ENCODE peak calls at places on chromosomes 13 and 19, in ten cellular contexts. I is uterus, F is breast epithelium, G is esophagus squamous epithelium, X is A549, P is Peyer's patch, L is tibial nerve, M is transverse colon, W is suprapubic skin, Q is ovary. D is an unnamed sample.

GRCh38 chr13:24644051-24644450 is 36.2 kb upstream of the ATP12A start:
- DNase-seq in I (no peak), F (no peak), G (no peak), X (no peak), P (no peak), L (no peak), M (no peak), W (no peak), Q (no peak), D (no peak)

GRCh38 chr13:46367622-46368327 is 19.3 kb downstream of the RUBCNL start:
- DNase-seq in I (no peak), F (no peak), G (no peak), X (no peak), P (no peak), L (no peak), M (no peak), W (no peak), Q (no peak), D (no peak)

GRCh38 chr19:40565910-40566495 is 10.7 kb upstream of the SHKBP1 start:
- DNase-seq in I (no peak), F (no peak), G (no peak), X (no peak), P (no peak), L (no peak), M (no peak), W (no peak), Q (no peak), D (no peak)

GRCh38 chr13:59261928-59262488 is 901.7 kb downstream of the DIAPH3 start:
- DNase-seq in I (no peak), F (no peak), G (no peak), X (no peak), P (no peak), L (no peak), M (no peak), W (no peak), Q (no peak), D (no peak)

GRCh38 chr19:41997121-41997850 is 3.3 kb upstream of the ATP1A3 start:
- DNase-seq in I (no peak), F (no peak), G (no peak), X (peak; percentile 95), P (no peak), L (no peak), M (peak; percentile 32), W (no peak), Q (peak; percentile 51), D (peak; percentile 90)

GRCh38 chr19:16025108-16026101 is 50.9 kb upstream of the TPM4 start:
- DNase-seq in I (no peak), F (no peak), G (no peak), X (peak; percentile 68), P (peak; percentile 54), L (no peak), M (peak; percentile 39), W (no peak), Q (no peak), D (peak; percentile 21)

GRCh38 chr13:75636339-75637095 is 387 bp downstream of the LMO7 start:
- DNase-seq in I (peak; percentile 50), F (no peak), G (no peak), X (no peak), P (peak; percentile 55), L (no peak), M (peak; percentile 25), W (no peak), Q (peak; percentile 52), D (peak; percentile 27)

GRCh38 chr19:46404039-46404883 is 9.1 kb downstream of the CCDC8 start:
- DNase-seq in I (peak; percentile 74), F (peak; percentile 54), G (no peak), X (peak; percentile 93), P (peak; percentile 73), L (no peak), M (peak; percentile 63), W (no peak), Q (peak; percentile 82), D (peak; percentile 86)

GRCh38 chr13:42612021-42612765 is 38.2 kb downstream of the TNFSF11 start:
- DNase-seq in I (no peak), F (no peak), G (no peak), X (no peak), P (no peak), L (no peak), M (no peak), W (no peak), Q (no peak), D (no peak)

GRCh38 chr19:31144471-31144870 is 204.8 kb downstream of the TSHZ3 start:
- DNase-seq in I (no peak), F (no peak), G (no peak), X (no peak), P (no peak), L (no peak), M (no peak), W (no peak), Q (no peak), D (no peak)

GRCh38 chr13:99968521-99969367 is 2.8 kb downstream of the ZIC5 start:
- DNase-seq in I (no peak), F (no peak), G (no peak), X (no peak), P (no peak), L (no peak), M (peak; percentile 45), W (no peak), Q (no peak), D (no peak)

GRCh38 chr13:81318231-81319019 is 977.5 kb upstream of the SPRY2 start:
- DNase-seq in I (no peak), F (no peak), G (no peak), X (no peak), P (no peak), L (no peak), M (no peak), W (no peak), Q (no peak), D (no peak)

GRCh38 chr13:81320516-81320915 is 979.6 kb upstream of the SPRY2 start:
- DNase-seq in I (no peak), F (no peak), G (no peak), X (no peak), P (no peak), L (no peak), M (no peak), W (no peak), Q (no peak), D (no peak)
- H3K27ac ChIP-seq in I (no peak overlapping the region), F (no peak overlapping the region), G (no peak overlapping the region), X (no peak overlapping the region), P (no peak overlapping the region), L (no peak overlapping the region), M (no peak overlapping the region), W (no peak overlapping the region), Q (no peak overlapping the region), D (no peak overlapping the region)

GRCh38 chr13:97221491-97221890 is 642 bp upstream of the MBNL2 start:
- DNase-seq in I (no peak), F (no peak), G (no peak), X (no peak), P (no peak), L (no peak), M (no peak), W (no peak), Q (no peak), D (no peak)

GRCh38 chr13:97221989-97222700 is at the start of gene MBNL2:
- DNase-seq in I (peak; percentile 87), F (peak; percentile 93), G (peak; percentile 39), X (peak; percentile 67), P (peak; percentile 89), L (peak; percentile 79), M (peak; percentile 94), W (peak; percentile 97), Q (peak; percentile 88), D (peak; percentile 94)

GRCh38 chr13:97223711-97224461 is 1.8 kb downstream of the MBNL2 start:
- DNase-seq in I (peak; percentile 54), F (peak; percentile 83), G (no peak), X (peak; percentile 25), P (peak; percentile 65), L (no peak), M (peak; percentile 55), W (no peak), Q (peak; percentile 59), D (peak; percentile 56)

GRCh38 chr13:97224544-97225324 is 2.6 kb downstream of the MBNL2 start:
- DNase-seq in I (no peak), F (peak; percentile 68), G (no peak), X (no peak), P (no peak), L (no peak), M (peak; percentile 70), W (no peak), Q (peak; percentile 54), D (no peak)

DNA sequence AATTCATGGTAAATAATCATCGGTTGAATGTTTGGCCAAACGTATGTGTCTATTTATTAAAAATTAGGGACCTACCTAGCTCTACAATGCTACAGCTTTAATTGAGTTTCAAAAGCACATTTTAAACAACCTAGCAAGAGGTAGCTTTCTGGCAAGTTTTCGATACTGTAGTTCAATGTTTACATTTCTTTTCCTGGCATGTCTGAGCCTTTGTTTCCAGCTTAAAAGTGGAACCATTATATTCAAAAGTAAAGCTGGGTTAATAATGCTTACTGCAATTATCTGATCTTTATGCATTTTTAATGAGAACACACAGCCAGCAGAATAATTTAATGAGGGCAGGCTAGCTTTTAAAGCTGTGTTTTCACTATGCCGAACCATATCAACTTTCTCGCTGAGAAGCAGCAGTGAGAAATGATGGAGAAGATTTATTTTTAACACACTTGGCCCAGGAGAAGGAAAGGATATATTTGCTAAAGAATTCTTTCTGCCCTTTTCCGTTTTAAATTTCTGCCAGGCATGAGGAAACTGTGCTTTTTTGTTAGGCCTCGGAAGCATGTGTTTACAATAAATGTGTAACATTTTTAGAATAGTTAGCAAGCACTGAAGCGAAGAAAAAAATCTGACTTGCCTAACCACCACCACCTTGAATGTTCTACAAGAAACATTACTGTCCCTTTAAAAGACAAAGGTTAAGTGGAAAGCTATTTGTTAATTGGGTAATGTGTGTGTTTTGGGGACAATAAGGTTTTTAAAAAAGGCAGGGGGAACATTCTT is 989 bp downstream of the MBNL2 start:
- DNase-seq in I (no peak), F (no peak), G (no peak), X (no peak), P (no peak), L (no peak), M (no peak), W (no peak), Q (no peak), D (no peak)
- TF ChIP-seq POLR2A in I (no peak), F (no peak), G (no peak), X (no peak), P (no peak), L (no peak), M (no peak), W (no peak), Q (no peak), D (no peak)

GRCh38 chr19:17718988-17719711 is at the start of gene MAP1S:
- DNase-seq in I (peak; percentile 59), F (peak; percentile 24), G (no peak), X (peak; percentile 54), P (peak; percentile 73), L (no peak), M (peak; percentile 63), W (no peak), Q (peak; percentile 76), D (peak; percentile 54)
- H3K27ac ChIP-seq in I (peak within 1 kb of the TSS; percentile 63), F (peak within 1 kb of the TSS; percentile 79), G (peak within 1 kb of the TSS; percentile 76), X (peak within 1 kb of the TSS; percentile 98), P (peak within 1 kb of the TSS; percentile 62), L (peak within 1 kb of the TSS; percentile 7), M (peak within 1 kb of the TSS; percentile 80), W (peak within 1 kb of the TSS; percentile 56), Q (peak within 1 kb of the TSS; percentile 58), D (peak within 1 kb of the TSS; percentile 89)

DNA sequence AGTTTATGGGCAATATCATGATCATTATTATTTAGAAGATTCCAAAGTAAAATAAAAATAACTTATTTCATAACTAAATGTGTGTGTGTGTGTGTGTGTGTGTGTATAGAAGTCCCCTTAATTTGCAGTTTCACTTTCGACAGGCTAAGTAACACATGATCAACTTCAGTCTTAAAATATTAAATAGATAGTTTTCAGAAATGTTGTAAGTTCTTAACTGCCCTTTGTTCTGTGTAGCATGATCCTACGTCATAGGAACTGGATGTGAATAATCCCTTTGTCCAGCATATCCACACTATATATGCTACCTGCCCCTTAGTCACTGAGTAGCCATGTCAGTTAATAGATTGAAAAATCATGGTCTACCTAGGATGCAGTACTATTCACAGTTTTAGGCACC is 1863.5 kb upstream of the PCDH20 start:
- DNase-seq in I (no peak), F (no peak), G (no peak), X (no peak), P (no peak), L (no peak), M (no peak), W (no peak), Q (no peak), D (no peak)
- TF ChIP-seq POLR2A in I (no peak), F (no peak), G (no peak), X (no peak), P (no peak), L (no peak), M (no peak), W (no peak), Q (no peak), D (no peak)

D was measured in upper lobe of left lung.